ENCODE peak calls at places on chromosomes 1 and 21, in eight cellular contexts. G, M, R, D, E, W, Y and J are unnamed samples.

GRCh38 chr21:43284700-43285099 is 115.9 kb downstream of the CRYAA start:
- DNase-seq in G (no peak), M (no peak), R (no peak), D (no peak), E (no peak), W (no peak), Y (no peak), J (no peak)

GRCh38 chr1:185934476-185935189 is 200.4 kb downstream of the HMCN1 start:
- DNase-seq in G (peak; percentile 52), M (no peak), R (no peak), D (no peak), E (no peak), W (peak; percentile 56), Y (peak; percentile 65), J (no peak)

GRCh38 chr1:180603223-180603849 is 28.5 kb upstream of the XPR1 start:
- DNase-seq in G (no peak), M (no peak), R (peak; percentile 57), D (no peak), E (no peak), W (no peak), Y (no peak), J (no peak)

GRCh38 chr1:202593845-202594244 is 116.4 kb downstream of the SYT2 start:
- DNase-seq in G (peak; percentile 66), M (no peak), R (no peak), D (no peak), E (no peak), W (no peak), Y (peak; percentile 37), J (no peak)

GRCh38 chr1:201773764-201774163 is 55.2 kb upstream of the IPO9 start:
- DNase-seq in G (peak; percentile 11), M (no peak), R (no peak), D (no peak), E (no peak), W (no peak), Y (no peak), J (no peak)

GRCh38 chr1:50271968-50272578 is 151.2 kb downstream of the DMRTA2 start:
- DNase-seq in G (peak; percentile 32), M (peak; percentile 51), R (peak; percentile 58), D (no peak), E (no peak), W (peak; percentile 2), Y (no peak), J (no peak)

GRCh38 chr21:36835383-36835795 is 131.1 kb downstream of the HLCS start:
- DNase-seq in G (no peak), M (no peak), R (no peak), D (no peak), E (no peak), W (no peak), Y (peak; percentile 61), J (no peak)

GRCh38 chr1:99645199-99645598 is 714 bp upstream of the PALMD start:
- DNase-seq in G (peak; percentile 78), M (no peak), R (peak; percentile 28), D (no peak), E (no peak), W (peak; percentile 75), Y (peak; percentile 41), J (no peak)

GRCh38 chr1:179599623-179600249 is 8.1 kb downstream of the TDRD5 start:
- DNase-seq in G (peak; percentile 59), M (peak; percentile 61), R (peak; percentile 49), D (no peak), E (no peak), W (peak; percentile 7), Y (peak; percentile 46), J (no peak)

GRCh38 chr1:71210746-71211145 is 129.9 kb upstream of the ZRANB2 start:
- DNase-seq in G (peak; percentile 2), M (no peak), R (no peak), D (no peak), E (no peak), W (no peak), Y (no peak), J (no peak)

GRCh38 chr1:230849451-230850194 is 18.7 kb downstream of the C1orf198 start:
- DNase-seq in G (peak; percentile 82), M (no peak), R (peak; percentile 51), D (no peak), E (no peak), W (peak; percentile 94), Y (peak; percentile 99), J (peak; percentile 85)

GRCh38 chr1:185373813-185374524 is 56.9 kb upstream of the IVNS1ABP start:
- DNase-seq in G (peak; percentile 57), M (no peak), R (no peak), D (no peak), E (no peak), W (no peak), Y (peak; percentile 67), J (no peak)

GRCh38 chr1:12144236-12144635 is 22.6 kb upstream of the TNFRSF1B start:
- DNase-seq in G (no peak), M (no peak), R (no peak), D (no peak), E (no peak), W (no peak), Y (no peak), J (no peak)

GRCh38 chr1:40665335-40666171 is at the start of gene RIMS3:
- DNase-seq in G (peak; percentile 67), M (peak; percentile 73), R (peak; percentile 82), D (no peak), E (peak; percentile 67), W (peak; percentile 35), Y (peak; percentile 67), J (no peak)

GRCh38 chr1:2203671-2204383 is 9.3 kb upstream of the FAAP20 start:
- DNase-seq in G (no peak), M (no peak), R (no peak), D (no peak), E (no peak), W (no peak), Y (no peak), J (no peak)

GRCh38 chr1:19473119-19473518 is 12.2 kb downstream of the CAPZB start:
- DNase-seq in G (no peak), M (no peak), R (no peak), D (no peak), E (no peak), W (no peak), Y (no peak), J (no peak)

GRCh38 chr1:118254483-118254882 is 69.5 kb upstream of the SPAG17 start:
- DNase-seq in G (peak; percentile 50), M (no peak), R (no peak), D (no peak), E (no peak), W (no peak), Y (peak; percentile 46), J (no peak)

GRCh38 chr1:226364129-226364899 is 43.6 kb downstream of the PARP1 start:
- DNase-seq in G (no peak), M (no peak), R (no peak), D (no peak), E (no peak), W (no peak), Y (no peak), J (no peak)

GRCh38 chr1:40866408-40866788 is 4.2 kb upstream of the CITED4 start:
- DNase-seq in G (no peak), M (no peak), R (no peak), D (no peak), E (no peak), W (no peak), Y (peak; percentile 55), J (no peak)

GRCh38 chr1:182520746-182521145 is 68.3 kb downstream of the RNASEL start:
- DNase-seq in G (no peak), M (no peak), R (no peak), D (no peak), E (no peak), W (no peak), Y (no peak), J (no peak)

GRCh38 chr1:89687254-89687653 is 54.3 kb downstream of the LRRC8C start:
- DNase-seq in G (peak; percentile 5), M (no peak), R (no peak), D (no peak), E (no peak), W (no peak), Y (peak; percentile 66), J (no peak)